ENCODE peak calls at places on chromosomes 3 and 15, in seven cellular contexts. O is left lung, X is mucosa of descending colon, R is adrenal gland, N is A549, I is cardiac muscle cell, G is vagina. M is an unnamed sample.

GRCh38 chr3:190676477-190676876 is 162.6 kb downstream of the IL1RAP start:
- DNase-seq in O (no peak), X (no peak), R (no peak), N (no peak), I (no peak), G (no peak), M (no peak)

GRCh38 chr3:133750201-133750748 is 4.1 kb downstream of the TF start:
- DNase-seq in O (no peak), X (no peak), R (no peak), N (no peak), I (no peak), G (no peak), M (no peak)

GRCh38 chr15:80444680-80445251 is 40.6 kb downstream of the ARNT2 start:
- DNase-seq in O (no peak), X (no peak), R (no peak), N (no peak), I (no peak), G (no peak), M (no peak)

GRCh38 chr15:36400936-36401585 is 178.4 kb upstream of the CDIN1 start:
- DNase-seq in O (no peak), X (no peak), R (no peak), N (no peak), I (no peak), G (no peak), M (no peak)

GRCh38 chr3:87307805-87308204 is 31.4 kb upstream of the POU1F1 start:
- DNase-seq in O (no peak), X (no peak), R (no peak), N (no peak), I (no peak), G (no peak), M (no peak)

GRCh38 chr3:20096135-20096685 is 56.0 kb downstream of the KAT2B start:
- DNase-seq in O (no peak), X (no peak), R (no peak), N (no peak), I (no peak), G (no peak), M (no peak)

GRCh38 chr3:151203053-151203420 is at the start of gene GPR171:
- DNase-seq in O (no peak), X (no peak), R (no peak), N (no peak), I (no peak), G (no peak), M (no peak)

GRCh38 chr3:187261541-187261969 is 30.0 kb downstream of the MASP1 start:
- DNase-seq in O (no peak), X (no peak), R (no peak), N (no peak), I (no peak), G (no peak), M (no peak)

GRCh38 chr3:46325645-46326300 is 28.1 kb upstream of the CCR2 start:
- DNase-seq in O (no peak), X (no peak), R (no peak), N (no peak), I (no peak), G (no peak), M (no peak)

GRCh38 chr3:71251156-71251775 is 332.3 kb downstream of the FOXP1 start:
- DNase-seq in O (no peak), X (no peak), R (no peak), N (peak), I (no peak), G (no peak), M (no peak)

GRCh38 chr3:143998266-143998665 is 26.6 kb downstream of the DIPK2A start:
- DNase-seq in O (no peak), X (no peak), R (no peak), N (no peak), I (no peak), G (no peak), M (no peak)

GRCh38 chr3:143036557-143036956 is 35.2 kb downstream of the U2SURP start:
- DNase-seq in O (no peak), X (no peak), R (no peak), N (peak), I (no peak), G (no peak), M (no peak)

GRCh38 chr15:61828860-61829513 is 231.3 kb downstream of the VPS13C start:
- DNase-seq in O (no peak), X (no peak), R (no peak), N (no peak), I (no peak), G (no peak), M (no peak)

GRCh38 chr15:101526442-101526841 is 36.9 kb upstream of the PCSK6 start:
- DNase-seq in O (no peak), X (no peak), R (no peak), N (no peak), I (no peak), G (peak), M (no peak)
- H3K4me3 ChIP-seq in O (no peak), X (no peak), R (no peak), N (no peak), I (no peak), G (no peak), M (no peak)

GRCh38 chr3:58041826-58042324 is 33.7 kb downstream of the FLNB start:
- DNase-seq in O (no peak), X (no peak), R (no peak), N (no peak), I (no peak), G (no peak), M (no peak)
- TF ChIP-seq CTCF in O (no peak), X (no peak), R (no peak), N (no peak), I (no peak), G (no peak), M (no peak)

GRCh38 chr15:91952216-91952615 is 98.7 kb downstream of the SLCO3A1 start:
- DNase-seq in O (no peak), X (no peak), R (no peak), N (no peak), I (no peak), G (no peak), M (no peak)
- H3K4me3 ChIP-seq in O (no peak), X (no peak), R (no peak), N (no peak), I (no peak), G (no peak), M (no peak)

GRCh38 chr3:62134061-62134496 is 239.3 kb downstream of the FEZF2 start:
- DNase-seq in O (peak), X (peak), R (peak), N (no peak), I (peak), G (no peak), M (peak)
- TF ChIP-seq CTCF in O (no peak), X (no peak), R (no peak), N (no peak), I (no peak), G (no peak), M (no peak)

GRCh38 chr3:50572801-50573371 is 3.6 kb downstream of the HEMK1 start:
- DNase-seq in O (no peak), X (no peak), R (no peak), N (no peak), I (no peak), G (no peak), M (no peak)
- H3K4me3 ChIP-seq in O (no peak), X (no peak), R (no peak), N (no peak), I (no peak), G (no peak), M (no peak)

DNA sequence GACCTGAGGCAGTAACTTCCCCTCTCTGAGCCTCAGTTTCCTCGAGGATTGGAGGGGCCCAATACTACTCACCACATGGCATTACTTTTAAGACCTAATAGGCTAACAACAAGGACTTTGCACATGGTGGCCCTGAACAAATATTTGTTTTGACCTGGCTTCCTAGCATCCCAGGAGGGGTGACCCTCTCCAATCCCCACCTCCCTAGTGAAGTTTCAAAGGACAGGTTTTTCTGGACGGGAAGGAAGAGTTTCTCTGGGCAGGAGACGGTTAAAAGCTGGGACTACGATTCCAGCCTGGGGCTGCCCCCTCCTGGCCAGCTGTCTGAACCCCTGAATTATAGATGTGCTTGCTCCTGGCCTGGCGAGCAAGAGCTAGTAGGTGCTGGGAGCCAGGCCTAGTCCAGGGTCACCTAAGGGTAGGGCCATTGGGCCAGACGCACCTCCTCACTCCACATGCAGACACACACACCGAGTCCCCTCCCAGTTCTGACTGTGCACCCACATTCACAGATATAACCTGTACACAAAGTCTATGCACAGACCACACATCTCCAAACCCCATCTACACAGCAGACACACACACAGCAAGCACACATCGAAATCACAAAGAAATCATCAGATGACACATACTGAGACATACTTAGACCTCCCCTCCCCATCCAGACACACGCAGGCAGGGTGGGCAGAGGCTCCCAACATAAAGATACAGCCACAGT is 2.7 kb upstream of the ISL2 start:
- DNase-seq in O (no peak), X (no peak), R (no peak), N (peak), I (peak), G (no peak), M (no peak)
- TF ChIP-seq CTCF in O (no peak), X (no peak), R (no peak), N (peak), I (peak), G (no peak), M (no peak)

GRCh38 chr15:34366271-34367043 is 539 bp downstream of the LPCAT4 start:
- DNase-seq in O (peak), X (peak), R (peak), N (peak), I (peak), G (no peak), M (peak)

GRCh38 chr15:34367128-34368081 is at the start of gene LPCAT4:
- DNase-seq in O (peak), X (peak), R (peak), N (peak), I (peak), G (no peak), M (peak)

GRCh38 chr15:34364041-34364440 is 3.0 kb downstream of the LPCAT4 start:
- DNase-seq in O (no peak), X (no peak), R (no peak), N (no peak), I (no peak), G (no peak), M (no peak)

GRCh38 chr15:34365836-34366235 is 1.2 kb downstream of the LPCAT4 start:
- DNase-seq in O (no peak), X (no peak), R (no peak), N (no peak), I (no peak), G (no peak), M (no peak)

GRCh38 chr15:34365073-34365825 is 1.7 kb downstream of the LPCAT4 start:
- DNase-seq in O (no peak), X (no peak), R (no peak), N (no peak), I (peak), G (no peak), M (no peak)
- H3K4me3 ChIP-seq in O (peak), X (no peak), R (no peak), N (peak), I (peak), G (peak), M (no peak)